ENCODE peak calls at places on chromosomes 11 and 22, in five cellular contexts. W is spleen, J is neural progenitor cell, L is colonic mucosa, K is lower lobe of right lung. F is an unnamed sample. For H3K36me3 and H3K27me3, the result is how much of the 10 kb centered on the place peaks cover.

GRCh38 chr11:14636119-14636518 is 7.5 kb upstream of the PDE3B start:
- DNase-seq in J (no peak), W (no peak), L (no peak), K (no peak), F (no peak)

GRCh38 chr22:17379939-17380710 is 10.9 kb downstream of the CECR2 start:
- DNase-seq in J (peak), K (no peak), L (no peak), W (no peak), F (no peak)

GRCh38 chr22:42720263-42721044 is at the start of gene A4GALT:
- DNase-seq in K (no peak), W (peak), L (no peak), J (peak), F (peak)

GRCh38 chr22:49188091-49188490 is 639.6 kb downstream of the BRD1 start:
- DNase-seq in J (no peak), L (no peak), W (peak), K (no peak), F (no peak)

GRCh38 chr22:34971456-34971855 is 94.5 kb upstream of the ISX start:
- DNase-seq in L (no peak), K (no peak), J (no peak), W (no peak), F (no peak)

GRCh38 chr11:5891216-5891800 is 1.7 kb upstream of the OR52E5 start:
- DNase-seq in J (no peak), W (no peak), K (no peak), L (no peak), F (no peak)

GRCh38 chr11:129117595-129118350 is 74.4 kb downstream of the ARHGAP32 start:
- DNase-seq in K (no peak), W (no peak), L (peak), J (peak), F (peak)

GRCh38 chr11:94674005-94674491 is 94.1 kb upstream of the AMOTL1 start:
- DNase-seq in W (no peak), J (no peak), L (no peak), K (no peak), F (no peak)

GRCh38 chr22:45389546-45389945 is 23.9 kb downstream of the SMC1B start:
- DNase-seq in L (no peak), W (no peak), J (no peak), K (no peak), F (no peak)

GRCh38 chr11:420054-420910 is 5.5 kb upstream of the SIGIRR start:
- DNase-seq in J (no peak), W (peak), K (peak), L (no peak), F (peak)

GRCh38 chr11:21658654-21659193 is 534.2 kb upstream of the ANO5 start:
- DNase-seq in J (no peak), L (no peak), W (no peak), K (no peak), F (no peak)

GRCh38 chr11:8807544-8808225 is 103.3 kb upstream of the AKIP1 start:
- DNase-seq in L (peak), J (no peak), W (no peak), K (no peak), F (no peak)

GRCh38 chr11:35800970-35801953 is 138.7 kb downstream of the TRIM44 start:
- DNase-seq in W (no peak), J (no peak), K (no peak), L (no peak), F (no peak)

GRCh38 chr11:131195801-131196517 is 174.5 kb upstream of the NTM start:
- DNase-seq in W (no peak), L (peak), J (no peak), K (peak), F (no peak)

GRCh38 chr11:76602431-76602861 is 68.1 kb downstream of the LRRC32 start:
- DNase-seq in J (no peak), K (no peak), W (peak), L (peak), F (peak)

GRCh38 chr11:66835762-66836405 is 7.4 kb upstream of the RCE1 start:
- DNase-seq in L (no peak), J (no peak), K (no peak), W (no peak), F (no peak)

GRCh38 chr11:72333657-72334056 is 89.7 kb upstream of the PHOX2A start:
- DNase-seq in L (no peak), K (no peak), J (peak), W (no peak), F (peak)

GRCh38 chr11:35980646-35981402 is 37.0 kb downstream of the LDLRAD3 start:
- DNase-seq in W (no peak), J (no peak), K (no peak), L (no peak), F (no peak)

GRCh38 chr11:46414466-46414796 is 22.9 kb upstream of the CHRM4 start:
- DNase-seq in K (no peak), J (no peak), L (no peak), W (no peak), F (no peak)

GRCh38 chr11:70078796-70079616 is 889 bp downstream of the ANO1 start:
- DNase-seq in W (peak), L (no peak), K (no peak), J (peak), F (peak)
- H3K4me3 ChIP-seq in W (no peak), L (no peak), K (peak), J (peak), F (peak)

DNA sequence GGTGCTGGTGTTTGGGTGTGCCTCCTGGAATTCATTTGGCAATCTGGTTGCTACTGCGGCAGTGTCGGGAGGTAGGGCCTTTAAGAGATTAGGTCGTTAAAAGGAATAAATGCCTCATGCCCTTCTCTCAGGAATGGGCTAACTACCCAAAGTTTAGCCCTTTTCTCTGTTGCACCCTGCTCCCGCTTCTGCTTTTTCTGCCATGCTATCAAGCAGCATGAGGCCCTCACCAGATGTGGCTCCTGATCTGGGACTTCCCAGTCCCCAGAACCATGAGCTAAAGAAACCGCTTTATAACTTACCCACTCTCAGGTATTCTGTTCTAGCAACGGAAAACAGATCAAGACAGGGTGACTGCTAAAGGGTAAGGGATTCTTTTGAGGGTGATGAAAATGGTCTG is 6.3 kb downstream of the EIF3D start:
- DNase-seq in L (no peak), J (no peak), W (no peak), K (no peak), F (no peak)
- H3K36me3 ChIP-seq in L (under half), J (under half), W (under half), K (half or more), F (half or more)

GRCh38 chr11:64719406-64719805 is 3.6 kb downstream of the NRXN2 start:
- DNase-seq in L (no peak), K (no peak), J (no peak), W (peak), F (peak)
- H3K27me3 ChIP-seq in L (under half), K (half or more), J (half or more), W (under half), F (half or more)

GRCh38 chr22:20567371-20567847 is 60.0 kb downstream of the MED15 start:
- DNase-seq in J (no peak), W (peak), K (no peak), L (no peak), F (no peak)

GRCh38 chr22:20566420-20567260 is 59.2 kb downstream of the MED15 start:
- DNase-seq in W (peak), K (no peak), J (no peak), L (no peak), F (no peak)

GRCh38 chr22:20568502-20569058 is 61.2 kb downstream of the MED15 start:
- DNase-seq in K (no peak), W (peak), L (no peak), J (no peak), F (no peak)

GRCh38 chr22:20569059-20570058 is 61.9 kb downstream of the MED15 start:
- DNase-seq in W (peak), L (no peak), J (no peak), K (peak), F (no peak)

DNA sequence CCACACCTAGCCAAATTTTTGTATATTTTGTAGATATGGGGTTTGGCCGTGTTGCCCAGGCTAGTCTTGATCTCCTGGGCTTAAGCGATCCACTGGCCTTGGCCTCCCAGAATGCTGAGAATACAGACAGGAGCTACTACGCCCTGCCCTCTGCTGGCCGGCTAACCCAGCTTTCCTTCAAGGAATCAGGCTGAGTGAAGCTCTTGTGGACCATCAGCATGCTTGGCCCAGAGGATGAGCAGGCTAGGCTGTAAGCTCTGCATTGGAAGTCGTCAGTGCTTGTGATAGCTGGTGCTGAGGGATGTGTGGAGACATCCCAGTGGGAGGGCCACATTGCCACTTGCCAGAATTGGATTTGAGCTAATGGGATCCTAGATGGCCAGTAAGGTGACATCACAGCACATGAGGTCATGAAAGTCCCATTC is 60.6 kb downstream of the MED15 start:
- DNase-seq in L (no peak), K (no peak), W (peak), J (no peak), F (peak)
- H3K4me3 ChIP-seq in L (no peak), K (no peak), W (no peak), J (no peak), F (no peak)

GRCh38 chr22:21966643-21967516 is 14.2 kb upstream of the PPM1F start:
- DNase-seq in L (no peak), K (no peak), J (no peak), W (no peak), F (no peak)
- H3K36me3 ChIP-seq in L (under half), K (half or more), J (under half), W (under half), F (half or more)

GRCh38 chr11:65589444-65590239 is 6.0 kb downstream of the KCNK7 start:
- DNase-seq in L (no peak), W (peak), K (no peak), J (no peak), F (no peak)
- H3K27me3 ChIP-seq in L (under half), W (under half), K (under half), J (half or more), F (half or more)

F was measured in H7.